ENCODE peak calls at places on chromosomes 6 and 20, in seven cellular contexts. B is HTR-8/SVneo, O is 8988T, V is activated B cell treated with CpG ODN at 0.5 μM for 24 hours, M is astrocyte of the cerebellum, L is NCI-H1417, F is anterior cingulate cortex. P is an unnamed sample.

GRCh38 chr6:130070747-130071146 is 52.4 kb downstream of the L3MBTL3 start:
- DNase-seq in B (no peak), O (no peak), V (no peak), M (no peak), L (peak), F (no peak), P (no peak)

GRCh38 chr6:26284537-26285142 is 80.4 kb upstream of the BTN3A2 start:
- DNase-seq in B (no peak), O (no peak), V (peak), M (no peak), L (peak), F (no peak), P (peak)

GRCh38 chr20:36575066-36575743 is 1.8 kb downstream of the TGIF2 start:
- DNase-seq in B (peak), O (peak), V (peak), M (peak), L (peak), F (no peak), P (no peak)

GRCh38 chr6:56724455-56724854 is 81.8 kb upstream of the DST start:
- DNase-seq in B (no peak), O (no peak), V (no peak), M (peak), L (no peak), F (no peak), P (no peak)

GRCh38 chr20:37042986-37043972 is 52.5 kb downstream of the RBL1 start:
- DNase-seq in B (no peak), O (no peak), V (peak), M (no peak), L (no peak), F (no peak), P (no peak)

GRCh38 chr6:157055863-157056262 is 267.5 kb downstream of the TMEM242 start:
- DNase-seq in B (no peak), O (no peak), V (no peak), M (no peak), L (no peak), F (no peak), P (no peak)

GRCh38 chr20:25319241-25320034 is 71.2 kb downstream of the ABHD12 start:
- DNase-seq in B (no peak), O (no peak), V (peak), M (no peak), L (peak), F (no peak), P (no peak)

GRCh38 chr20:35443003-35443402 is 5.0 kb upstream of the GDF5 start:
- DNase-seq in B (peak), O (no peak), V (no peak), M (no peak), L (peak), F (no peak), P (no peak)

GRCh38 chr20:4885877-4886276 is 115.4 kb downstream of the SLC23A2 start:
- DNase-seq in B (no peak), O (no peak), V (no peak), M (no peak), L (no peak), F (no peak), P (no peak)

GRCh38 chr6:19368511-19368910 is 468.7 kb upstream of the ID4 start:
- DNase-seq in B (no peak), O (no peak), V (no peak), M (peak), L (no peak), F (no peak), P (no peak)

GRCh38 chr6:118650500-118651281 is 700 bp downstream of the CEP85L start:
- DNase-seq in B (peak), O (peak), V (peak), M (no peak), L (peak), F (peak), P (peak)

GRCh38 chr6:31037169-31037568 is 26.9 kb downstream of the MUC22 start:
- DNase-seq in B (no peak), O (no peak), V (no peak), M (no peak), L (no peak), F (no peak), P (no peak)

GRCh38 chr20:15487030-15487429 is 1086.2 kb downstream of the KIF16B start:
- DNase-seq in B (no peak), O (no peak), V (no peak), M (no peak), L (no peak), F (no peak), P (no peak)

GRCh38 chr6:147888374-147888773 is 379.9 kb downstream of the SAMD5 start:
- DNase-seq in B (no peak), O (no peak), V (no peak), M (no peak), L (no peak), F (no peak), P (no peak)

GRCh38 chr20:41391587-41392001 is 25.0 kb upstream of the EMILIN3 start:
- DNase-seq in B (peak), O (no peak), V (no peak), M (no peak), L (no peak), F (no peak), P (no peak)

GRCh38 chr20:36249450-36249849 is 13.2 kb downstream of the AAR2 start:
- DNase-seq in B (no peak), O (no peak), V (no peak), M (no peak), L (no peak), F (no peak), P (no peak)

GRCh38 chr6:82006027-82006738 is 241.4 kb downstream of the IBTK start:
- DNase-seq in B (no peak), O (no peak), V (no peak), M (no peak), L (peak), F (no peak), P (no peak)

GRCh38 chr6:82015043-82015442 is 232.5 kb downstream of the IBTK start:
- DNase-seq in B (no peak), O (no peak), V (no peak), M (no peak), L (no peak), F (no peak), P (no peak)

GRCh38 chr6:108693406-108694154 is 132.9 kb downstream of the FOXO3 start:
- DNase-seq in B (no peak), O (no peak), V (no peak), M (no peak), L (no peak), F (no peak), P (no peak)

GRCh38 chr6:77430506-77430905 is 32.8 kb downstream of the HTR1B start:
- DNase-seq in B (no peak), O (no peak), V (no peak), M (no peak), L (no peak), F (no peak), P (no peak)

GRCh38 chr6:63458480-63459115 is 113.7 kb upstream of the LOC128125822 start:
- DNase-seq in B (no peak), O (no peak), V (no peak), M (no peak), L (no peak), F (no peak), P (no peak)

GRCh38 chr6:35764238-35764896 is 12.0 kb upstream of the CLPSL2 start:
- DNase-seq in B (no peak), O (no peak), V (no peak), M (no peak), L (no peak), F (no peak), P (no peak)

GRCh38 chr20:47146703-47147102 is 209.8 kb downstream of the ZMYND8 start:
- DNase-seq in B (peak), O (no peak), V (no peak), M (peak), L (no peak), F (no peak), P (no peak)

GRCh38 chr6:41963371-41963770 is 21.8 kb upstream of the CCND3 start:
- DNase-seq in B (no peak), O (no peak), V (no peak), M (no peak), L (no peak), F (no peak), P (no peak)

GRCh38 chr20:1827974-1828785 is 67.0 kb upstream of the SIRPA start:
- DNase-seq in B (no peak), O (no peak), V (no peak), M (no peak), L (no peak), F (peak), P (peak)

GRCh38 chr6:157989541-157990289 is 8.1 kb downstream of the SYNJ2 start:
- DNase-seq in B (no peak), O (no peak), V (no peak), M (no peak), L (peak), F (peak), P (no peak)

GRCh38 chr6:89360415-89360999 is 8.0 kb upstream of the UBE2J1 start:
- DNase-seq in B (no peak), O (no peak), V (no peak), M (peak), L (no peak), F (no peak), P (no peak)

GRCh38 chr6:169263836-169264608 is 10.4 kb upstream of the THBS2 start:
- DNase-seq in B (no peak), O (no peak), V (no peak), M (peak), L (peak), F (no peak), P (peak)

GRCh38 chr6:124512431-124512830 is 449.8 kb upstream of the RNF217 start:
- DNase-seq in B (no peak), O (no peak), V (no peak), M (no peak), L (no peak), F (no peak), P (no peak)

GRCh38 chr20:54680872-54681297 is 205.5 kb downstream of the DOK5 start:
- DNase-seq in B (peak), O (no peak), V (no peak), M (peak), L (peak), F (no peak), P (peak)

GRCh38 chr6:37309692-37310091 is 44.1 kb upstream of the RNF8 start:
- DNase-seq in B (no peak), O (no peak), V (no peak), M (no peak), L (no peak), F (no peak), P (no peak)

GRCh38 chr6:137768935-137769334 is 98.1 kb upstream of the TNFAIP3 start:
- DNase-seq in B (no peak), O (no peak), V (no peak), M (no peak), L (no peak), F (no peak), P (no peak)

GRCh38 chr6:169070506-169071176 is 183.0 kb downstream of the THBS2 start:
- DNase-seq in B (peak), O (peak), V (no peak), M (peak), L (no peak), F (no peak), P (no peak)

GRCh38 chr20:45958593-45958992 is 13.4 kb downstream of the ZNF335 start:
- DNase-seq in B (no peak), O (no peak), V (no peak), M (no peak), L (no peak), F (no peak), P (no peak)

GRCh38 chr6:167683028-167683862 is 143.5 kb upstream of the AFDN start:
- DNase-seq in B (no peak), O (no peak), V (no peak), M (peak), L (no peak), F (peak), P (peak)

GRCh38 chr6:139156102-139156501 is 21.2 kb downstream of the HECA start:
- DNase-seq in B (no peak), O (no peak), V (no peak), M (no peak), L (no peak), F (no peak), P (no peak)

P was measured in globus pallidus.